ENCODE peak calls at places on chromosomes 4 and X, in six cellular contexts. U is mesenchymal stem cell, W is H1, G is keratinocyte, K is mesendoderm, L is IMR-90. E is an unnamed sample.

GRCh38 chr4:109432676-109433075 is 939 bp upstream of the SEC24B start:
- DNase-seq in U (peak; percentile 88), W (no peak), G (no peak), K (peak; percentile 64), L (peak; percentile 77), E (no peak)

GRCh38 chrX:74613350-74614192 is 853 bp downstream of the RLIM start:
- DNase-seq in U (peak; percentile 33), W (no peak), G (no peak), K (peak; percentile 52), L (peak; percentile 29), E (no peak)

GRCh38 chr4:185708348-185708747 is 103.6 kb downstream of the SORBS2 start:
- DNase-seq in U (no peak), W (no peak), G (no peak), K (no peak), L (peak; percentile 52), E (no peak)

GRCh38 chr4:178273168-178273567 is 830.9 kb upstream of the AGA start:
- DNase-seq in U (no peak), W (no peak), G (no peak), K (no peak), L (no peak), E (no peak)

GRCh38 chr4:54015421-54016065 is 48.9 kb downstream of the CHIC2 start:
- DNase-seq in U (no peak), W (peak; percentile 49), G (no peak), K (peak; percentile 45), L (no peak), E (peak; percentile 77)

GRCh38 chrX:40855411-40855810 is 120.1 kb upstream of the MED14 start:
- DNase-seq in U (no peak), W (no peak), G (peak; percentile 40), K (no peak), L (no peak), E (no peak)

GRCh38 chr4:7771541-7772507 is 167.8 kb downstream of the AFAP1 start:
- DNase-seq in U (no peak), W (no peak), G (no peak), K (no peak), L (no peak), E (no peak)

GRCh38 chr4:74480267-74480666 is 35.3 kb downstream of the AREG start:
- DNase-seq in U (no peak), W (no peak), G (no peak), K (no peak), L (no peak), E (no peak)

GRCh38 chr4:24655326-24655725 is 71.0 kb upstream of the DHX15 start:
- DNase-seq in U (no peak), W (no peak), G (no peak), K (no peak), L (no peak), E (no peak)

GRCh38 chrX:46666831-46667230 is 92.1 kb downstream of the SLC9A7 start:
- DNase-seq in U (no peak), W (no peak), G (no peak), K (no peak), L (peak; percentile 45), E (no peak)

GRCh38 chr4:152536545-152537182 is 772 bp upstream of the FBXW7 start:
- DNase-seq in U (peak; percentile 61), W (no peak), G (no peak), K (no peak), L (peak; percentile 37), E (no peak)

GRCh38 chrX:37640142-37640541 is 45.4 kb upstream of the XK start:
- DNase-seq in U (no peak), W (no peak), G (no peak), K (no peak), L (no peak), E (no peak)

GRCh38 chrX:100980608-100981497 is 11.3 kb downstream of the ARL13A start:
- DNase-seq in U (peak; percentile 82), W (no peak), G (no peak), K (no peak), L (peak; percentile 81), E (no peak)

GRCh38 chrX:149916745-149917392 is 12.5 kb upstream of the HSFX4 start:
- DNase-seq in U (no peak), W (no peak), G (no peak), K (no peak), L (peak; percentile 1), E (no peak)

GRCh38 chr4:57053508-57053907 is 56.7 kb downstream of the IGFBP7 start:
- DNase-seq in U (peak; percentile 79), W (no peak), G (peak; percentile 58), K (no peak), L (peak; percentile 80), E (no peak)

GRCh38 chrX:71941771-71942170 is 31.1 kb downstream of the NHSL2 start:
- DNase-seq in U (peak; percentile 83), W (no peak), G (no peak), K (peak; percentile 82), L (peak; percentile 77), E (peak; percentile 67)

GRCh38 chrX:125678258-125678657 is 358.6 kb downstream of the TEX13C start:
- DNase-seq in U (no peak), W (no peak), G (no peak), K (no peak), L (no peak), E (no peak)

DNA sequence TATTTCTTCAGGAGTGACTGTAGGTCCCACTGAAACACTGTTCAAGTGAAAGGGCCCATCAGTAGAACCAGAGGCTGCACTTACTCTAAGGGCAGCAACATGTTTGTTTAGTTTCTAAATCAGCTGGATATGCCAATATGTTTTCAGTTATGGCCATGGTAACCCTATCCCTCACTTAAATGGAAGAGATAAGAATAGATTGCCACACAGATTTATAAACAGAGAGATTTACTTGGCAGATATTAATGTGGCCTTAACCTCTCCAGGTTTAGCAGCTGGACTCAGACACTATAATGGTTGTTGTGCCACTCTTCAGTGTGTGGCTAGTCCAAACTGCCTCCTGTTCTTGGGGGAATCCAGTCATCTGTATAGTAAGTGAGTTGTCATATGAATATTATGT is 354.1 kb downstream of the TEX13C start:
- DNase-seq in U (no peak), W (no peak), G (no peak), K (no peak), L (no peak), E (no peak)
- H3K9ac ChIP-seq in U (no peak overlapping the region), W (no peak overlapping the region), G (no peak overlapping the region), K (no peak overlapping the region), L (no peak overlapping the region), E (no peak overlapping the region)

GRCh38 chrX:134020910-134021309 is 35.5 kb upstream of the GPC3 start:
- DNase-seq in U (no peak), W (no peak), G (no peak), K (peak; percentile 60), L (no peak), E (no peak)

GRCh38 chrX:134025986-134026731 is 40.8 kb upstream of the GPC3 start:
- DNase-seq in U (no peak), W (no peak), G (no peak), K (peak; percentile 53), L (no peak), E (no peak)

GRCh38 chrX:134023851-134024281 is 38.5 kb upstream of the GPC3 start:
- DNase-seq in U (peak; percentile 44), W (no peak), G (no peak), K (no peak), L (no peak), E (no peak)

GRCh38 chrX:134024686-134025377 is 39.4 kb upstream of the GPC3 start:
- DNase-seq in U (no peak), W (no peak), G (no peak), K (no peak), L (no peak), E (no peak)

GRCh38 chrX:134026732-134027311 is 41.4 kb upstream of the GPC3 start:
- DNase-seq in U (peak; percentile 49), W (peak; percentile 9), G (no peak), K (peak; percentile 86), L (peak; percentile 5), E (peak; percentile 42)
- H3K4me3 ChIP-seq in U (peak overlapping the region; percentile 74), W (peak overlapping the region; percentile 10), G (no peak overlapping the region), K (no peak overlapping the region), L (no peak overlapping the region), E (peak overlapping the region; percentile 12)

GRCh38 chr4:40577588-40578253 is 51.9 kb downstream of the RBM47 start:
- DNase-seq in U (no peak), W (no peak), G (no peak), K (peak; percentile 89), L (no peak), E (no peak)
- H3K9ac ChIP-seq in U (peak overlapping the region; percentile 85), W (no peak overlapping the region), G (peak overlapping the region; percentile 61), K (no peak overlapping the region), L (no peak overlapping the region), E (no peak overlapping the region)

DNA sequence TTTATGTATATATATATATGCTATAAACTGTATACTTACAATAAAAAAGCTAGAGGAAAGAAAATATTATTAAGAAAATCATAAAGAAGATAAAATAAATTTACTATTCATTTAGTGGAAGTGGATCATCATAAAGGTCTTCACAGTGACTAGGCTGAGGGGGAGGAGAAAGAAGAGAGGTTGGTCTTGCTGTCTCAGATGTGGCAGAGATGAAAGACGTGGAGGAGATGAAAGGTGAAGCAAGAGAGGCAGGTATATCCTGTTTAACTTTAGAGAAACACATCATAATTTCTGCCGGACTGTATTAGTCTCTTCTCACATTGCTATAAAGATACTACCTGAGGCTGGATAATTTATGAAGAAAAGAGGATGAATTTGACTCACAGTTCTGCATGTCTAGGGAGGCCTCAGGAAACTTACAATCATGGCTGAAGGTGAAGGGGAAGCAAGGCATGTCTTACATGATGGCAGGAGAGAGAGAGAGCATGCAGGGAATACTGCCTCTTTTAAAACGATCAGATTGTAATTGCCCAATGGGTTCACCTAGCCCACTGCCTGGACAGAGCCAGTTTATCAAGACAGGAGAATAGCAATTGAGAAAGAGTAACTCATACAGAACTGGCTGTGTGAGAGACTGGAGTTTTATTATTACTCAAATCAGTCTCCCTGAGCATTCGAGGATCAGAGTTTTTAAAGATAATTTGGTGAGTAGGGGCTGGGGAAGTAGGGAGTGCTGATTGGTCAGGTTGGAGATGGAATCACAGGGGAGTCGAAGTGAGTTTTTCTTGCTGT is 22.1 kb upstream of the RRAGB start:
- DNase-seq in U (no peak), W (no peak), G (no peak), K (no peak), L (no peak), E (no peak)
- H3K4me3 ChIP-seq in U (no peak overlapping the region), W (no peak overlapping the region), G (no peak overlapping the region), K (no peak overlapping the region), L (no peak overlapping the region), E (no peak overlapping the region)

GRCh38 chr4:124710253-124710849 is 2.2 kb downstream of the ANKRD50 start:
- DNase-seq in U (peak; percentile 48), W (no peak), G (no peak), K (peak; percentile 7), L (peak; percentile 34), E (no peak)
- H3K9ac ChIP-seq in U (peak overlapping the region; percentile 94), W (no peak overlapping the region), G (peak overlapping the region; percentile 89), K (peak overlapping the region; percentile 42), L (peak overlapping the region; percentile 53), E (no peak overlapping the region)

GRCh38 chrX:103215768-103216085 is 819 bp downstream of the BEX4 start:
- DNase-seq in U (peak; percentile 16), W (no peak), G (no peak), K (no peak), L (no peak), E (peak; percentile 42)
- H3K4me3 ChIP-seq in U (peak overlapping the region; percentile 76), W (peak overlapping the region; percentile 63), G (peak overlapping the region; percentile 57), K (peak overlapping the region; percentile 64), L (peak overlapping the region; percentile 61), E (peak overlapping the region; percentile 78)

GRCh38 chrX:154661200-154661599 is 7.8 kb upstream of the CTAG2 start:
- DNase-seq in U (no peak), W (no peak), G (no peak), K (no peak), L (peak; percentile 5), E (no peak)
- H3K9ac ChIP-seq in U (no peak overlapping the region), W (no peak overlapping the region), G (no peak overlapping the region), K (no peak overlapping the region), L (no peak overlapping the region), E (no peak overlapping the region)